ENCODE peak calls at places on chromosomes 11 and 22, in seven cellular contexts. O, R, J, F, U, B and K are unnamed samples.

GRCh38 chr11:133843454-133843987 is 1.8 kb downstream of the SPATA19 start:
- DNase-seq in O (no peak), B (no peak), F (no peak), U (no peak), R (no peak), J (no peak), K (no peak)

GRCh38 chr22:43592470-43592869 is 180.7 kb downstream of the MPPED1 start:
- DNase-seq in R (no peak), J (no peak), B (no peak), U (no peak), O (peak), F (no peak), K (peak)

GRCh38 chr22:46070215-46070721 is 80.1 kb upstream of the PPARA start:
- DNase-seq in F (no peak), J (no peak), U (peak), R (no peak), B (no peak), O (no peak), K (peak)

GRCh38 chr22:21741790-21742189 is 6.2 kb upstream of the YPEL1 start:
- DNase-seq in F (no peak), B (no peak), U (no peak), O (no peak), J (no peak), R (no peak), K (no peak)

GRCh38 chr11:119284344-119285157 is 32.4 kb downstream of the MCAM start:
- DNase-seq in R (no peak), O (peak), J (peak), B (no peak), U (peak), F (no peak), K (no peak)

GRCh38 chr22:42970029-42970428 is 44.9 kb downstream of the PACSIN2 start:
- DNase-seq in J (no peak), F (no peak), R (no peak), O (no peak), U (no peak), B (no peak), K (no peak)

GRCh38 chr11:65863889-65864757 is 3.9 kb downstream of the MUS81 start:
- DNase-seq in J (no peak), U (no peak), B (no peak), F (no peak), R (no peak), O (no peak), K (no peak)

GRCh38 chr11:61893981-61894380 is 2.6 kb upstream of the FADS3 start:
- DNase-seq in O (no peak), J (no peak), F (no peak), U (no peak), R (no peak), B (no peak), K (no peak)

GRCh38 chr11:113110046-113110445 is 148.8 kb downstream of the NCAM1 start:
- DNase-seq in F (no peak), J (no peak), R (no peak), O (no peak), U (no peak), B (no peak), K (no peak)

GRCh38 chr22:44596726-44597125 is 98.7 kb upstream of the RTL6 start:
- DNase-seq in F (no peak), U (no peak), J (no peak), O (no peak), B (no peak), R (no peak), K (no peak)

GRCh38 chr11:47981667-47982404 is 1.5 kb downstream of the PTPRJ start:
- DNase-seq in O (no peak), J (no peak), R (no peak), U (no peak), B (no peak), F (no peak), K (no peak)

GRCh38 chr11:33552756-33553155 is 147.9 kb downstream of the C11orf91 start:
- DNase-seq in U (no peak), F (no peak), R (no peak), O (no peak), J (no peak), B (no peak), K (no peak)

GRCh38 chr11:70398834-70399680 is 728 bp downstream of the CTTN start:
- DNase-seq in B (no peak), J (no peak), F (no peak), R (peak), U (no peak), O (no peak), K (no peak)

GRCh38 chr11:11519184-11519583 is 102.6 kb downstream of the GALNT18 start:
- DNase-seq in U (no peak), F (no peak), O (no peak), J (no peak), B (no peak), R (peak), K (peak)

GRCh38 chr11:130451261-130452019 is 3.0 kb downstream of the ADAMTS15 start:
- DNase-seq in O (no peak), J (no peak), F (no peak), B (no peak), U (no peak), R (no peak), K (no peak)

GRCh38 chr11:57798905-57799559 is 37.4 kb downstream of the CTNND1 start:
- DNase-seq in J (peak), O (no peak), B (no peak), F (no peak), U (peak), R (peak), K (no peak)

GRCh38 chr11:70029115-70029830 is 48.8 kb upstream of the ANO1 start:
- DNase-seq in O (no peak), F (no peak), R (no peak), U (no peak), J (no peak), B (no peak), K (no peak)

GRCh38 chr22:42866100-42866499 is 9.0 kb upstream of the ARFGAP3 start:
- DNase-seq in J (no peak), U (no peak), F (no peak), R (no peak), B (no peak), O (no peak), K (no peak)

GRCh38 chr11:118907051-118907748 is 18.5 kb downstream of the BCL9L start:
- DNase-seq in B (no peak), F (peak), U (peak), O (peak), J (no peak), R (peak), K (peak)

GRCh38 chr11:12075822-12076821 is 34.3 kb upstream of the MICAL2 start:
- DNase-seq in U (no peak), F (no peak), R (no peak), O (no peak), J (no peak), B (no peak), K (no peak)

GRCh38 chr11:121437018-121437685 is 15.0 kb upstream of the SORL1 start:
- DNase-seq in F (no peak), U (no peak), O (no peak), B (no peak), J (no peak), R (no peak), K (no peak)

GRCh38 chr11:67674442-67674871 is at the start of gene ALDH3B2:
- DNase-seq in F (no peak), O (no peak), U (no peak), B (no peak), R (no peak), J (no peak), K (no peak)

GRCh38 chr11:122491486-122491885 is 164.0 kb upstream of the UBASH3B start:
- DNase-seq in F (no peak), J (no peak), B (no peak), R (no peak), U (no peak), O (no peak), K (no peak)

GRCh38 chr11:33257897-33258630 is 883 bp downstream of the HIPK3 start:
- DNase-seq in F (no peak), J (peak), O (peak), B (no peak), U (peak), R (peak), K (peak)

GRCh38 chr11:121293276-121293569 is 652 bp downstream of the SC5D start:
- DNase-seq in F (no peak), U (peak), J (no peak), O (no peak), B (no peak), R (no peak), K (no peak)

GRCh38 chr11:110435780-110436717 is 6.3 kb downstream of the FDX1 start:
- DNase-seq in F (no peak), J (no peak), O (no peak), R (peak), U (no peak), B (no peak), K (no peak)

GRCh38 chr22:40128989-40129388 is 48.7 kb upstream of the TNRC6B start:
- DNase-seq in R (no peak), J (no peak), F (no peak), U (no peak), O (no peak), B (no peak), K (no peak)

GRCh38 chr22:30810105-30810504 is 115.4 kb downstream of the OSBP2 start:
- DNase-seq in U (no peak), R (no peak), F (no peak), J (no peak), B (no peak), O (no peak), K (no peak)

GRCh38 chr11:46050065-46050464 is 71.2 kb downstream of the PHF21A start:
- DNase-seq in O (no peak), F (no peak), R (no peak), J (peak), U (peak), B (peak), K (no peak)

GRCh38 chr11:27934830-27935145 is 173.2 kb downstream of the KIF18A start:
- DNase-seq in B (no peak), O (no peak), J (peak), U (no peak), F (no peak), R (no peak), K (no peak)
- TF ChIP-seq SP1 in B (no peak), O (no peak), J (peak), U (no peak), F (no peak), R (no peak), K (no peak)

DNA sequence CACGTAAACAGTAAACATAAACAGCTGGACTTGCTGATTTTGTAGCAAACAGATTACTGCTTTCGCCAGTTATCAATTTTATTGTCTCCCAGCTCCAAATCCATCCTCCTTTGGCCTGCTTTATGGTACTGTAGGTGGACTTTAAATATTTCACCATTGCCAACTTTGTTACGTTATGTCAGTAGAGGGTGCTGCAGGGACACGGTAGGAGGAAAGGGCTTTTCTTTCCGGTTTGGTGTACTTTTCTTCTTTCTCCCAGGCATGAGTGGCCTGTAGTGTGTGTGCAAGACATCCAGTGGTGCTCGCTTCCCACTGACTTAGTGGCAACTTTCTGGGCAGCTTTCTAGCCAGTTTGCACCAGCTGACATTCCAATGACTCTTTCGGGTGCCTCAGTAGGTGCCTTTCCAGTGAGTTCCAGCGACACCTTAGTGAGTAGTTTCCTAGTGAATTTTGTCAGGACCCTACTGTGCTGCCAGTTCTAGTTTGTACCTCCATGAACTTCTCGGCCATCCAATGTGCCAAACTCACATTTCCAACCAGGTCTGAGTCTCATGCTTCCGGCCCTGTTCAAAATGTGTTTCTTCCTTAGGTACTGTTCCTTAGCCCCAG is 267.6 kb upstream of the TENM4 start:
- DNase-seq in F (peak), B (no peak), R (no peak), J (no peak), O (peak), U (peak), K (peak)
- TF ChIP-seq SP1 in F (no peak), B (no peak), R (no peak), J (no peak), O (no peak), U (no peak), K (no peak)

GRCh38 chr22:29663230-29663826 is 56.5 kb upstream of the CABP7 start:
- DNase-seq in O (no peak), U (no peak), R (no peak), F (no peak), B (no peak), J (no peak), K (no peak)
- TF ChIP-seq SP1 in O (no peak), U (no peak), R (no peak), F (no peak), B (no peak), J (no peak), K (no peak)

GRCh38 chr22:49075150-49075549 is 752.5 kb downstream of the BRD1 start:
- DNase-seq in R (no peak), J (no peak), U (no peak), O (no peak), F (no peak), B (no peak), K (no peak)
- TF ChIP-seq SP1 in R (no peak), J (no peak), U (no peak), O (no peak), F (no peak), B (no peak), K (no peak)